ENCODE peak calls at places on chromosomes 4 and X, in six cellular contexts. O is endothelial cell of umbilical vein, V is SK-N-SH, J is transverse colon, K is sigmoid colon, N is stomach. D is an unnamed sample.

GRCh38 chr4:20445933-20446723 is 194.4 kb downstream of the SLIT2 start:
- DNase-seq in O (no peak), V (no peak), J (no peak), K (no peak), N (no peak), D (no peak)

GRCh38 chr4:18664051-18664450 is 642.5 kb upstream of the LCORL start:
- DNase-seq in O (no peak), V (no peak), J (no peak), K (no peak), N (no peak), D (no peak)

GRCh38 chr4:25439913-25440477 is 62.9 kb downstream of the ANAPC4 start:
- DNase-seq in O (peak), V (peak), J (peak), K (no peak), N (peak), D (no peak)

GRCh38 chr4:128718793-128719192 is 90.7 kb upstream of the JADE1 start:
- DNase-seq in O (no peak), V (no peak), J (no peak), K (no peak), N (no peak), D (no peak)

GRCh38 chr4:1674682-1675081 is 9.4 kb downstream of the FAM53A start:
- DNase-seq in O (no peak), V (peak), J (no peak), K (no peak), N (no peak), D (no peak)

GRCh38 chr4:25817059-25817681 is 45.6 kb downstream of the SEL1L3 start:
- DNase-seq in O (no peak), V (no peak), J (no peak), K (no peak), N (no peak), D (no peak)

GRCh38 chr4:99723555-99724450 is 66.2 kb upstream of the C4orf54 start:
- DNase-seq in O (peak), V (peak), J (peak), K (peak), N (peak), D (no peak)

GRCh38 chr4:182556576-182556975 is 313.4 kb downstream of the TENM3 start:
- DNase-seq in O (no peak), V (no peak), J (no peak), K (no peak), N (no peak), D (no peak)

GRCh38 chr4:112604590-112604989 is 32.1 kb downstream of the ZGRF1 start:
- DNase-seq in O (peak), V (peak), J (peak), K (no peak), N (no peak), D (no peak)

GRCh38 chrX:149286940-149287349 is 218.2 kb downstream of the IDS start:
- DNase-seq in O (peak), V (peak), J (peak), K (no peak), N (peak), D (no peak)

GRCh38 chr4:40197879-40198689 is 1.3 kb downstream of the RHOH start:
- DNase-seq in O (no peak), V (no peak), J (peak), K (no peak), N (no peak), D (no peak)

GRCh38 chr4:36394352-36394903 is 113.0 kb downstream of the DTHD1 start:
- DNase-seq in O (no peak), V (no peak), J (no peak), K (no peak), N (no peak), D (no peak)

GRCh38 chrX:40947276-40947675 is 138.0 kb upstream of the USP9X start:
- DNase-seq in O (no peak), V (no peak), J (no peak), K (no peak), N (no peak), D (no peak)
- TF ChIP-seq POLR2AphosphoS5 in O (no peak), V (no peak), J (no peak), K (no peak), N (no peak), D (no peak)

GRCh38 chrX:15301924-15302323 is 13.5 kb downstream of the ASB11 start:
- DNase-seq in O (no peak), V (no peak), J (peak), K (peak), N (no peak), D (peak)
- TF ChIP-seq POLR2AphosphoS5 in O (no peak), V (no peak), J (no peak), K (no peak), N (no peak), D (no peak)

GRCh38 chr4:2839060-2839459 is 4.6 kb upstream of the ADD1 start:
- DNase-seq in O (no peak), V (no peak), J (no peak), K (no peak), N (no peak), D (no peak)

GRCh38 chr4:2835978-2836377 is 7.7 kb upstream of the ADD1 start:
- DNase-seq in O (no peak), V (no peak), J (peak), K (peak), N (peak), D (no peak)

GRCh38 chr4:2837110-2837903 is 6.3 kb upstream of the ADD1 start:
- DNase-seq in O (no peak), V (peak), J (peak), K (peak), N (peak), D (no peak)

GRCh38 chr4:2836391-2836859 is 7.2 kb upstream of the ADD1 start:
- DNase-seq in O (no peak), V (no peak), J (peak), K (peak), N (peak), D (no peak)

GRCh38 chr4:2837904-2838496 is 5.6 kb upstream of the ADD1 start:
- DNase-seq in O (peak), V (peak), J (peak), K (peak), N (peak), D (no peak)
- TF ChIP-seq POLR2AphosphoS5 in O (peak), V (no peak), J (no peak), K (peak), N (no peak), D (no peak)

GRCh38 chr4:145618912-145619638 is at the start of gene MMAA:
- DNase-seq in O (peak), V (peak), J (peak), K (peak), N (peak), D (peak)
- TF ChIP-seq POLR2AphosphoS5 in O (peak), V (peak), J (peak), K (peak), N (peak), D (peak)

GRCh38 chr4:68896749-68897148 is 54.9 kb downstream of the UGT2A3 start:
- DNase-seq in O (no peak), V (no peak), J (no peak), K (no peak), N (no peak), D (no peak)
- TF ChIP-seq POLR2AphosphoS5 in O (no peak), V (no peak), J (no peak), K (no peak), N (no peak), D (no peak)

GRCh38 chrX:131747173-131747572 is 203.3 kb downstream of the OR13H1 start:
- DNase-seq in O (no peak), V (peak), J (peak), K (peak), N (peak), D (no peak)
- TF ChIP-seq POLR2AphosphoS5 in O (no peak), V (no peak), J (no peak), K (no peak), N (no peak), D (no peak)

GRCh38 chr4:41880022-41880837 is 55.0 kb upstream of the TMEM33 start:
- DNase-seq in O (no peak), V (peak), J (no peak), K (no peak), N (no peak), D (no peak)
- TF ChIP-seq POLR2AphosphoS5 in O (no peak), V (no peak), J (no peak), K (no peak), N (no peak), D (no peak)

GRCh38 chr4:151105454-151106032 is 6.1 kb downstream of the RPS3A start:
- DNase-seq in O (no peak), V (no peak), J (no peak), K (no peak), N (no peak), D (no peak)

GRCh38 chr4:151110236-151110635 is 10.8 kb downstream of the RPS3A start:
- DNase-seq in O (no peak), V (no peak), J (no peak), K (no peak), N (no peak), D (no peak)

GRCh38 chr4:151103758-151104157 is 4.3 kb downstream of the RPS3A start:
- DNase-seq in O (no peak), V (no peak), J (no peak), K (no peak), N (no peak), D (no peak)

GRCh38 chr4:151104621-151105020 is 5.2 kb downstream of the RPS3A start:
- DNase-seq in O (no peak), V (no peak), J (no peak), K (no peak), N (no peak), D (no peak)

DNA sequence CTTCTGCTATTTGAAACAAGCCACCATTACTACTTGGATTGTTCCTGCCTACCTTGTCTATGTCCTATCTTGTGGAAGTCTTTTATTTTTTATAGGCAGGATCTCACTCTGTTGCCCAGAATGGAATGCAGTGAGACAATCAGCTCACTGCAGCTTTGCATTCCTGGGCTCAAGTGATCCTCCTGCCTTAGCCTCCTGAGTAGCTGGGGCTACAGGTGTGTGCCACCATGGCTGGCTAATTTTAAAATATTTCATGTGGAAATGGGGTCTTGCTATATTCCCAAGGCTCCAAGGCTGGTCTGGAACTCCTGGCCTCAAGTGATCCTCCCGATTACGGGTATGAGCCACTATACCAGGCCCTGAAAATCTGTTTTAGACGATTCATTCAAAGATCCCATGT is 7.6 kb downstream of the RPS3A start:
- DNase-seq in O (no peak), V (no peak), J (no peak), K (no peak), N (no peak), D (no peak)
- TF ChIP-seq POLR2AphosphoS5 in O (no peak), V (no peak), J (no peak), K (no peak), N (no peak), D (no peak)

GRCh38 chrX:9315086-9315485 is 149.8 kb upstream of the TBL1X start:
- DNase-seq in O (no peak), V (no peak), J (no peak), K (no peak), N (no peak), D (no peak)
- TF ChIP-seq POLR2AphosphoS5 in O (no peak), V (no peak), J (no peak), K (no peak), N (no peak), D (no peak)

D was measured in suprapubic skin.